ENCODE peak calls at places on chromosomes 13 and 19, in ten cellular contexts. One of them, this sample, is unnamed.

GRCh38 chr13:26726684-26727083 is 33.9 kb downstream of the GPR12 start:
- DNase-seq in activated CD4-positive, alpha-beta T cell treated with anti-CD3 and anti-CD28 coated beads, Interleukin-2, amount 50 U/mL, for 24 hours: no peak
- DNase-seq in stimulated activated CD4-positive, alpha-beta T cell treated with anti-CD3 and anti-CD28 coated beads, Interleukin-2, amount 100 ng/mL, for 24 hours: no peak
- DNase-seq in cardiac fibroblast: no peak
- DNase-seq in GDM1: no peak
- DNase-seq in stimulated activated naive CD8-positive, alpha-beta T cell treated with anti-CD3 and anti-CD28 coated beads, Interleukin-15, Interleukin-2, amounts not matched to agents 100 U/mL and 50 U/mL, for 24 hours: no peak
- DNase-seq in activated naive CD4-positive, alpha-beta T cell treated with anti-CD3 and anti-CD28 coated beads for 36 hours: no peak
- DNase-seq in occipital lobe: no peak
- DNase-seq in sciatic nerve: no peak
- DNase-seq in H54: no peak
- DNase-seq in this sample: no peak

GRCh38 chr19:31185261-31185660 is 164.0 kb downstream of the TSHZ3 start:
- DNase-seq in activated CD4-positive, alpha-beta T cell treated with anti-CD3 and anti-CD28 coated beads, Interleukin-2, amount 50 U/mL, for 24 hours: no peak
- DNase-seq in stimulated activated CD4-positive, alpha-beta T cell treated with anti-CD3 and anti-CD28 coated beads, Interleukin-2, amount 100 ng/mL, for 24 hours: no peak
- DNase-seq in cardiac fibroblast: peak
- DNase-seq in GDM1: no peak
- DNase-seq in stimulated activated naive CD8-positive, alpha-beta T cell treated with anti-CD3 and anti-CD28 coated beads, Interleukin-15, Interleukin-2, amounts not matched to agents 100 U/mL and 50 U/mL, for 24 hours: no peak
- DNase-seq in activated naive CD4-positive, alpha-beta T cell treated with anti-CD3 and anti-CD28 coated beads for 36 hours: no peak
- DNase-seq in occipital lobe: no peak
- DNase-seq in sciatic nerve: no peak
- DNase-seq in H54: no peak
- DNase-seq in this sample: no peak

GRCh38 chr19:50565984-50566903 is 2.0 kb downstream of the LRRC4B start:
- DNase-seq in activated CD4-positive, alpha-beta T cell treated with anti-CD3 and anti-CD28 coated beads, Interleukin-2, amount 50 U/mL, for 24 hours: no peak
- DNase-seq in stimulated activated CD4-positive, alpha-beta T cell treated with anti-CD3 and anti-CD28 coated beads, Interleukin-2, amount 100 ng/mL, for 24 hours: peak
- DNase-seq in cardiac fibroblast: no peak
- DNase-seq in GDM1: no peak
- DNase-seq in stimulated activated naive CD8-positive, alpha-beta T cell treated with anti-CD3 and anti-CD28 coated beads, Interleukin-15, Interleukin-2, amounts not matched to agents 100 U/mL and 50 U/mL, for 24 hours: peak
- DNase-seq in activated naive CD4-positive, alpha-beta T cell treated with anti-CD3 and anti-CD28 coated beads for 36 hours: peak
- DNase-seq in occipital lobe: peak
- DNase-seq in sciatic nerve: no peak
- DNase-seq in H54: no peak
- DNase-seq in this sample: no peak

GRCh38 chr19:27885361-27885760 is 1327.6 kb downstream of the UQCRFS1 start:
- DNase-seq in activated CD4-positive, alpha-beta T cell treated with anti-CD3 and anti-CD28 coated beads, Interleukin-2, amount 50 U/mL, for 24 hours: no peak
- DNase-seq in stimulated activated CD4-positive, alpha-beta T cell treated with anti-CD3 and anti-CD28 coated beads, Interleukin-2, amount 100 ng/mL, for 24 hours: no peak
- DNase-seq in cardiac fibroblast: no peak
- DNase-seq in GDM1: no peak
- DNase-seq in stimulated activated naive CD8-positive, alpha-beta T cell treated with anti-CD3 and anti-CD28 coated beads, Interleukin-15, Interleukin-2, amounts not matched to agents 100 U/mL and 50 U/mL, for 24 hours: no peak
- DNase-seq in activated naive CD4-positive, alpha-beta T cell treated with anti-CD3 and anti-CD28 coated beads for 36 hours: no peak
- DNase-seq in occipital lobe: no peak
- DNase-seq in sciatic nerve: no peak
- DNase-seq in H54: no peak
- DNase-seq in this sample: no peak

GRCh38 chr19:2083174-2083854 is 12.8 kb downstream of the MOB3A start:
- DNase-seq in activated CD4-positive, alpha-beta T cell treated with anti-CD3 and anti-CD28 coated beads, Interleukin-2, amount 50 U/mL, for 24 hours: peak
- DNase-seq in stimulated activated CD4-positive, alpha-beta T cell treated with anti-CD3 and anti-CD28 coated beads, Interleukin-2, amount 100 ng/mL, for 24 hours: peak
- DNase-seq in cardiac fibroblast: no peak
- DNase-seq in GDM1: peak
- DNase-seq in stimulated activated naive CD8-positive, alpha-beta T cell treated with anti-CD3 and anti-CD28 coated beads, Interleukin-15, Interleukin-2, amounts not matched to agents 100 U/mL and 50 U/mL, for 24 hours: peak
- DNase-seq in activated naive CD4-positive, alpha-beta T cell treated with anti-CD3 and anti-CD28 coated beads for 36 hours: peak
- DNase-seq in occipital lobe: no peak
- DNase-seq in sciatic nerve: no peak
- DNase-seq in H54: no peak
- DNase-seq in this sample: no peak

GRCh38 chr19:4186087-4186993 is 3.9 kb downstream of the ANKRD24 start:
- DNase-seq in activated CD4-positive, alpha-beta T cell treated with anti-CD3 and anti-CD28 coated beads, Interleukin-2, amount 50 U/mL, for 24 hours: peak
- DNase-seq in stimulated activated CD4-positive, alpha-beta T cell treated with anti-CD3 and anti-CD28 coated beads, Interleukin-2, amount 100 ng/mL, for 24 hours: peak
- DNase-seq in cardiac fibroblast: peak
- DNase-seq in GDM1: peak
- DNase-seq in stimulated activated naive CD8-positive, alpha-beta T cell treated with anti-CD3 and anti-CD28 coated beads, Interleukin-15, Interleukin-2, amounts not matched to agents 100 U/mL and 50 U/mL, for 24 hours: peak
- DNase-seq in activated naive CD4-positive, alpha-beta T cell treated with anti-CD3 and anti-CD28 coated beads for 36 hours: peak
- DNase-seq in occipital lobe: peak
- DNase-seq in sciatic nerve: peak
- DNase-seq in H54: peak
- DNase-seq in this sample: peak

GRCh38 chr19:9848060-9848459 is 12.9 kb downstream of the PIN1 start:
- DNase-seq in activated CD4-positive, alpha-beta T cell treated with anti-CD3 and anti-CD28 coated beads, Interleukin-2, amount 50 U/mL, for 24 hours: no peak
- DNase-seq in stimulated activated CD4-positive, alpha-beta T cell treated with anti-CD3 and anti-CD28 coated beads, Interleukin-2, amount 100 ng/mL, for 24 hours: peak
- DNase-seq in cardiac fibroblast: no peak
- DNase-seq in GDM1: no peak
- DNase-seq in stimulated activated naive CD8-positive, alpha-beta T cell treated with anti-CD3 and anti-CD28 coated beads, Interleukin-15, Interleukin-2, amounts not matched to agents 100 U/mL and 50 U/mL, for 24 hours: no peak
- DNase-seq in activated naive CD4-positive, alpha-beta T cell treated with anti-CD3 and anti-CD28 coated beads for 36 hours: peak
- DNase-seq in occipital lobe: no peak
- DNase-seq in sciatic nerve: no peak
- DNase-seq in H54: no peak
- DNase-seq in this sample: peak

GRCh38 chr19:21709464-21709863 is 57.9 kb downstream of the ZNF100 start:
- DNase-seq in activated CD4-positive, alpha-beta T cell treated with anti-CD3 and anti-CD28 coated beads, Interleukin-2, amount 50 U/mL, for 24 hours: no peak
- DNase-seq in stimulated activated CD4-positive, alpha-beta T cell treated with anti-CD3 and anti-CD28 coated beads, Interleukin-2, amount 100 ng/mL, for 24 hours: no peak
- DNase-seq in cardiac fibroblast: no peak
- DNase-seq in GDM1: no peak
- DNase-seq in stimulated activated naive CD8-positive, alpha-beta T cell treated with anti-CD3 and anti-CD28 coated beads, Interleukin-15, Interleukin-2, amounts not matched to agents 100 U/mL and 50 U/mL, for 24 hours: no peak
- DNase-seq in activated naive CD4-positive, alpha-beta T cell treated with anti-CD3 and anti-CD28 coated beads for 36 hours: no peak
- DNase-seq in occipital lobe: no peak
- DNase-seq in sciatic nerve: no peak
- DNase-seq in H54: no peak
- DNase-seq in this sample: no peak

GRCh38 chr19:30226464-30227070 is 145.6 kb upstream of the ZNF536 start:
- DNase-seq in activated CD4-positive, alpha-beta T cell treated with anti-CD3 and anti-CD28 coated beads, Interleukin-2, amount 50 U/mL, for 24 hours: no peak
- DNase-seq in stimulated activated CD4-positive, alpha-beta T cell treated with anti-CD3 and anti-CD28 coated beads, Interleukin-2, amount 100 ng/mL, for 24 hours: no peak
- DNase-seq in cardiac fibroblast: no peak
- DNase-seq in GDM1: no peak
- DNase-seq in stimulated activated naive CD8-positive, alpha-beta T cell treated with anti-CD3 and anti-CD28 coated beads, Interleukin-15, Interleukin-2, amounts not matched to agents 100 U/mL and 50 U/mL, for 24 hours: no peak
- DNase-seq in activated naive CD4-positive, alpha-beta T cell treated with anti-CD3 and anti-CD28 coated beads for 36 hours: no peak
- DNase-seq in occipital lobe: no peak
- DNase-seq in sciatic nerve: no peak
- DNase-seq in H54: no peak
- DNase-seq in this sample: no peak